ENCODE peak calls at places on chromosome 7, in five cellular contexts. D is transverse colon, H is stomach, M is H1, S is prostate gland. L is an unnamed sample.

GRCh38 chr7:67723591-67723990 is 727.0 kb downstream of the TYW1 start:
- DNase-seq in M (no peak), H (no peak), S (no peak), D (no peak), L (no peak)

GRCh38 chr7:148348466-148348865 is 242.1 kb upstream of the C7orf33 start:
- DNase-seq in H (no peak), M (no peak), D (no peak), S (no peak), L (no peak)

GRCh38 chr7:68892211-68892610 is 706.1 kb upstream of the AUTS2 start:
- DNase-seq in D (no peak), M (no peak), S (no peak), H (no peak), L (no peak)

GRCh38 chr7:134757938-134758337 is 21.5 kb upstream of the CALD1 start:
- DNase-seq in S (no peak), M (no peak), D (no peak), H (no peak), L (no peak)

GRCh38 chr7:123131140-123131539 is 68.6 kb downstream of the SLC13A1 start:
- DNase-seq in D (no peak), S (no peak), M (no peak), H (no peak), L (no peak)

GRCh38 chr7:151251926-151252835 is 3.7 kb upstream of the SMARCD3 start:
- DNase-seq in S (no peak), H (peak; percentile 70), M (no peak), D (peak; percentile 54), L (no peak)

GRCh38 chr7:43039346-43039745 is 73.1 kb upstream of the HECW1 start:
- DNase-seq in S (no peak), D (no peak), M (peak; percentile 15), H (no peak), L (no peak)

GRCh38 chr7:17928055-17928454 is 12.2 kb downstream of the SNX13 start:
- DNase-seq in M (no peak), H (no peak), D (no peak), S (no peak), L (no peak)

GRCh38 chr7:35505031-35505430 is 189.9 kb downstream of the HERPUD2 start:
- DNase-seq in S (peak; percentile 7), M (no peak), D (no peak), H (peak; percentile 69), L (peak; percentile 58)

GRCh38 chr7:140348161-140348849 is 50.0 kb downstream of the SLC37A3 start:
- DNase-seq in H (no peak), S (no peak), D (no peak), M (no peak), L (no peak)

GRCh38 chr7:129093867-129094456 is 39.1 kb upstream of the TNPO3 start:
- DNase-seq in D (no peak), M (no peak), S (no peak), H (no peak), L (no peak)

GRCh38 chr7:26117142-26117807 is 34.7 kb upstream of the NFE2L3 start:
- DNase-seq in M (no peak), H (no peak), D (no peak), S (no peak), L (no peak)

GRCh38 chr7:55425141-55425752 is 60.1 kb downstream of the LANCL2 start:
- DNase-seq in H (no peak), M (no peak), S (no peak), D (no peak), L (no peak)

GRCh38 chr7:113144839-113145238 is 26.5 kb upstream of the SMIM30 start:
- DNase-seq in S (no peak), D (no peak), M (no peak), H (no peak), L (no peak)

GRCh38 chr7:47478017-47478344 is 103.9 kb downstream of the TNS3 start:
- DNase-seq in S (no peak), D (no peak), H (no peak), M (no peak), L (no peak)

GRCh38 chr7:90613088-90613498 is 17.0 kb downstream of the CDK14 start:
- DNase-seq in D (no peak), H (no peak), M (no peak), S (no peak), L (no peak)

GRCh38 chr7:17401806-17402627 is 103.6 kb downstream of the AHR start:
- DNase-seq in M (no peak), D (no peak), S (no peak), H (no peak), L (no peak)

GRCh38 chr7:75658369-75658768 is 80.4 kb downstream of the HIP1 start:
- DNase-seq in H (no peak), D (no peak), M (no peak), S (no peak), L (no peak)

GRCh38 chr7:74430961-74431466 is 22.7 kb upstream of the GTF2IRD1 start:
- DNase-seq in H (no peak), S (no peak), M (no peak), D (no peak), L (no peak)

GRCh38 chr7:88243345-88243909 is 23.6 kb upstream of the SRI start:
- DNase-seq in M (no peak), D (no peak), H (no peak), S (peak; percentile 30), L (no peak)

GRCh38 chr7:117155694-117156093 is 167.2 kb downstream of the WNT2 start:
- DNase-seq in D (no peak), M (no peak), H (no peak), S (no peak), L (no peak)

GRCh38 chr7:117163101-117163500 is 159.8 kb downstream of the WNT2 start:
- DNase-seq in H (no peak), D (no peak), M (no peak), S (no peak), L (no peak)

GRCh38 chr7:117157121-117157870 is 165.6 kb downstream of the WNT2 start:
- DNase-seq in S (no peak), H (no peak), M (no peak), D (no peak), L (no peak)

GRCh38 chr7:117157871-117158209 is 165.0 kb downstream of the WNT2 start:
- DNase-seq in S (no peak), D (no peak), H (no peak), M (no peak), L (no peak)

DNA sequence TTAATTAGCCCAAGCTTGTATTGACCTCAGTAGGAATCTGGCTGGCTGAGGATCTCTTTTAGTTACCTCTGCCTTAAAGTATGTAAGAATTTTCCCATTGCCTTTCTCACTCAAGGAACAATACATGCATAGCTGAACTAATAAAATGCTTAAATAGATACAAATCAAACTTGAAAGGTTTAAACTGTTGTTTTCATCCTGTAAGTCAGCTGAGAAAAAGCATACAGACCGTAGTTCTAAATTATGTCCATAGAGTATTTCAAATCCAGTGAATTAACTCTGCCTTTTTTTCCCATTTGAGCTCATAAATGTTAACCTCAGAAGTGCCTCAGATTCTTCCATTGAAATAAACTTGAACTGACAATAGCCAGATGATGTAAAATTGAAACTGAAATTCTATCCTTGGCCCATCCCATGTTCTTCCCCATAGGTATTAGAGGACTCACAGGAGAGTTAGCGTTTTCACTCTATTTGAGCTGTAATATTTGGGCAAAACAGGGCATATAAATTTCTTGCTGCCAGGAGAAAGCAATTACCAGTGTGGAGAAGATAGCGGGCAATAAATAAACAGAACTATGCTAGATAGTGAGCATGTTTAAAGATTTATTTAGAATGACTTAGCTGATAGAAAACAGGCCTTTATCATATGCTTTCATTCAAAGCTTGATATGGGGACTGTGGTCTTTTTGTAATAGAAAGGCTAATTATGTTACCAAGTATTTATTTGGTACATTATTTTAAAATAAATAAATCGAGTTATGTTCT is 163.7 kb downstream of the WNT2 start:
- DNase-seq in M (no peak), S (no peak), H (no peak), D (no peak), L (no peak)
- TF ChIP-seq POLR2AphosphoS5 in M (no peak), S (no peak), H (no peak), D (no peak), L (no peak)

GRCh38 chr7:823639-824038 is 8.6 kb upstream of the SUN1 start:
- DNase-seq in D (no peak), H (no peak), M (no peak), S (no peak), L (no peak)
- TF ChIP-seq POLR2AphosphoS5 in D (no peak), H (peak; percentile 25), M (no peak), S (no peak), L (no peak)

DNA sequence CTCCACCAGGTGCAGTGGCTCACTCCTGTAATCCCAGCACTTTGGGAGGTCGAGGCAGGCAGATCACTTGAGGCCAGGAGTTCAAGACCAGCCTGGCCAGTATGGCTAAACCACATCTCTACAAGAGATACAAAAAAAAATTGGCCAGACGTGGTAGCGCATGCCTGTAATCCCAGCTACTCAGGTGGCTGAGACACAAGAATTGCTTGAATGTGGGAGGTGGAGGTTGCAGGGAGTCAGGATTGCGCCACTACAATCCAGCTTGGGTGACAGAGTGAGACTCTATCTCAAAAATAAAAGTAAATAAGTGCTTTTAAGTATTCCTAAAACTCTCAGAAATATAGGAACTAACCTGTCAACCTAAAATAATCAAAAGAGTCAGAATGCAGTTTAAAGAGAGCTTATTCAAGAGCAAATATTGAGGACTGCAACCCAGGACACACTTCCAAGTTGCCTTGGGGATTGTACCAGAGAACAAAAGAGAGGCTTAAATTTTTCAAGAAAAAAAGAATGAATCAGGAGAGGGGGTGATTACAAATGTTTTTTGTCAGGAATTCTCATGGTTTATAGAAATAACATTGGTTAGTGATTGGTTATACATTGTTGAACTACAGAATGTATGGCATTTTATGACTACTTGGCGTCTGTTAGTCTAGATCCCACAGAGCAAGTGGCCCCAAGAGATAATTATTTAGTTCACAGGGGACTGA is 33.2 kb upstream of the PPP1R9A start:
- DNase-seq in S (no peak), M (no peak), D (no peak), H (no peak), L (no peak)
- TF ChIP-seq POLR2AphosphoS5 in S (no peak), M (no peak), D (no peak), H (no peak), L (no peak)

GRCh38 chr7:105227391-105227790 is 161.3 kb downstream of the SRPK2 start:
- DNase-seq in S (no peak), M (no peak), H (no peak), D (no peak), L (no peak)

GRCh38 chr7:105228555-105228954 is 160.2 kb downstream of the SRPK2 start:
- DNase-seq in M (peak; percentile 69), H (no peak), S (no peak), D (no peak), L (no peak)

GRCh38 chr7:105229641-105230040 is 159.1 kb downstream of the SRPK2 start:
- DNase-seq in M (no peak), S (no peak), D (no peak), H (no peak), L (no peak)

GRCh38 chr7:105222953-105223352 is 165.8 kb downstream of the SRPK2 start:
- DNase-seq in S (no peak), H (no peak), D (no peak), M (no peak), L (no peak)

DNA sequence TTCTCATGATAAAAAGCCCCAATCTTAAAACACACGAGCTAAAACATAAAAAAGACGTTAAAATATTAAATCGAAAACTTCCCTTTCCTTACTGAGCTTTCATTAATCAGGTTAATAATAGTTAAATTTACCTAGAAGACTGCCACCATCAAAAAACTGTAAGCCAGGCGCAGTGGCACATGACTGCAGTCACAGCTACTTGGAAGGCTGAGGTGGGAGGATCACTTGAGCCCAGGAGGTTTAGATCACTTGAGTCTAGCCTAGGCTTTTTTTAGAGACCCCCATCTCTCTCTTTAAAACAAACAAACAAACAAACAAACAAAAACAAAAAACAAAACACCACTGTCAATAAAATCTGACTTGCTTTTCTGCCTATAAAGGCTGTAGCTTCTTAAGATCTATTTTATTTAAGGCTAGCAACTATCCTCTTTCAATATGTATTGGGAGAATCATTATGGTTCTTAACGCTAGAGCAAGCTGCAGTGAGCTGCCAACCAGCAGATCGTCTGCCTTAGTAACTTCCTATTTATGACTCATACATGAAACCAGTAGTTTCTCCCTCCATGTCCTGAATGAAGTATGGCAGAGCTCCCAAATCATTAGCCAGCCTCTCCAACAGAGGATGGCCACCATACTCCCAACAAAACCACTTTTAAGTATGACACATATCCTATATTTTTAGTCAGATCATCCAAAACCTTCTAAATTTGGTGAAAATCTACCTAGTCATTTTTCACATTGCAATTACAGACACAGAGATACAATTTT is 163.7 kb downstream of the SRPK2 start:
- DNase-seq in M (no peak), S (no peak), D (no peak), H (no peak), L (no peak)
- TF ChIP-seq POLR2AphosphoS5 in M (no peak), S (peak; percentile 24), D (no peak), H (no peak), L (no peak)